ENCODE peak calls at places on chromosomes 5 and 9, in four cellular contexts. One of them, this sample, is unnamed.

GRCh38 chr9:136253246-136254130 is 7.9 kb upstream of the QSOX2 start:
- DNase-seq in CD4-positive, CD25-positive, alpha-beta regulatory T cell: no peak
- DNase-seq in pancreas: no peak
- DNase-seq in IMR-90: no peak
- DNase-seq in this sample: peak

GRCh38 chr5:157828949-157829639 is 29.9 kb downstream of the CLINT1 start:
- DNase-seq in CD4-positive, CD25-positive, alpha-beta regulatory T cell: no peak
- DNase-seq in pancreas: no peak
- DNase-seq in IMR-90: no peak
- DNase-seq in this sample: peak

GRCh38 chr5:138096997-138097828 is 13.4 kb downstream of the WNT8A start:
- DNase-seq in IMR-90: no peak
- DNase-seq in CD4-positive, CD25-positive, alpha-beta regulatory T cell: no peak
- DNase-seq in pancreas: no peak
- DNase-seq in this sample: no peak

GRCh38 chr9:123784513-123784912 is 145.4 kb downstream of the DENND1A start:
- DNase-seq in IMR-90: peak
- DNase-seq in pancreas: no peak
- DNase-seq in CD4-positive, CD25-positive, alpha-beta regulatory T cell: no peak
- DNase-seq in this sample: no peak

GRCh38 chr5:170650850-170651249 is 132.7 kb upstream of the GABRP start:
- DNase-seq in IMR-90: no peak
- DNase-seq in pancreas: no peak
- DNase-seq in CD4-positive, CD25-positive, alpha-beta regulatory T cell: no peak
- DNase-seq in this sample: no peak

GRCh38 chr5:112419596-112420110 is 576 bp upstream of the EPB41L4A start:
- DNase-seq in IMR-90: no peak
- DNase-seq in CD4-positive, CD25-positive, alpha-beta regulatory T cell: no peak
- DNase-seq in pancreas: peak
- DNase-seq in this sample: no peak

GRCh38 chr5:1440098-1440493 is 5.1 kb downstream of the SLC6A3 start:
- DNase-seq in pancreas: no peak
- DNase-seq in IMR-90: no peak
- DNase-seq in CD4-positive, CD25-positive, alpha-beta regulatory T cell: no peak
- DNase-seq in this sample: no peak

GRCh38 chr9:115416299-115416698 is 298.3 kb upstream of the TNC start:
- DNase-seq in pancreas: no peak
- DNase-seq in IMR-90: no peak
- DNase-seq in CD4-positive, CD25-positive, alpha-beta regulatory T cell: no peak
- DNase-seq in this sample: no peak

GRCh38 chr5:154288145-154288544 is 97.6 kb downstream of the GALNT10 start:
- DNase-seq in IMR-90: peak
- DNase-seq in pancreas: no peak
- DNase-seq in CD4-positive, CD25-positive, alpha-beta regulatory T cell: no peak
- DNase-seq in this sample: no peak

GRCh38 chr5:68953885-68954617 is 139.8 kb upstream of the SLC30A5 start:
- DNase-seq in IMR-90: no peak
- DNase-seq in pancreas: no peak
- DNase-seq in CD4-positive, CD25-positive, alpha-beta regulatory T cell: no peak
- DNase-seq in this sample: no peak

GRCh38 chr5:55308254-55308836 is 556 bp downstream of the MTREX start:
- DNase-seq in pancreas: no peak
- DNase-seq in CD4-positive, CD25-positive, alpha-beta regulatory T cell: peak
- DNase-seq in IMR-90: peak
- DNase-seq in this sample: peak

GRCh38 chr5:116626272-116626723 is 51.7 kb upstream of the SEMA6A start:
- DNase-seq in pancreas: peak
- DNase-seq in IMR-90: peak
- DNase-seq in CD4-positive, CD25-positive, alpha-beta regulatory T cell: no peak
- DNase-seq in this sample: no peak

GRCh38 chr5:33102551-33102950 is 338.2 kb upstream of the TARS1 start:
- DNase-seq in pancreas: no peak
- DNase-seq in IMR-90: peak
- DNase-seq in CD4-positive, CD25-positive, alpha-beta regulatory T cell: no peak
- DNase-seq in this sample: no peak

GRCh38 chr5:172530835-172531703 is 76.7 kb upstream of the SH3PXD2B start:
- DNase-seq in CD4-positive, CD25-positive, alpha-beta regulatory T cell: no peak
- DNase-seq in IMR-90: no peak
- DNase-seq in pancreas: no peak
- DNase-seq in this sample: no peak

GRCh38 chr5:181220178-181220515 is 2.9 kb upstream of the TRIM41 start:
- DNase-seq in CD4-positive, CD25-positive, alpha-beta regulatory T cell: no peak
- DNase-seq in pancreas: no peak
- DNase-seq in IMR-90: no peak
- DNase-seq in this sample: no peak

GRCh38 chr9:88533951-88534455 is 975 bp upstream of the NXNL2 start:
- DNase-seq in IMR-90: peak
- DNase-seq in pancreas: peak
- DNase-seq in CD4-positive, CD25-positive, alpha-beta regulatory T cell: no peak
- DNase-seq in this sample: no peak

GRCh38 chr5:76763136-76763535 is 47.2 kb downstream of the F2R start:
- DNase-seq in IMR-90: no peak
- DNase-seq in CD4-positive, CD25-positive, alpha-beta regulatory T cell: no peak
- DNase-seq in pancreas: no peak
- DNase-seq in this sample: no peak

GRCh38 chr9:109986423-109987055 is 206.5 kb downstream of the PALM2AKAP2 start:
- DNase-seq in CD4-positive, CD25-positive, alpha-beta regulatory T cell: no peak
- DNase-seq in IMR-90: peak
- DNase-seq in pancreas: no peak
- DNase-seq in this sample: no peak

GRCh38 chr5:177112589-177113220 is 20.9 kb upstream of the NSD1 start:
- DNase-seq in IMR-90: no peak
- DNase-seq in CD4-positive, CD25-positive, alpha-beta regulatory T cell: no peak
- DNase-seq in pancreas: no peak
- DNase-seq in this sample: no peak

GRCh38 chr5:168651654-168652053 is 72.5 kb upstream of the PANK3 start:
- DNase-seq in IMR-90: peak
- DNase-seq in CD4-positive, CD25-positive, alpha-beta regulatory T cell: no peak
- DNase-seq in pancreas: no peak
- DNase-seq in this sample: no peak

GRCh38 chr9:127540664-127541041 is 71.4 kb upstream of the STXBP1 start:
- DNase-seq in IMR-90: no peak
- DNase-seq in CD4-positive, CD25-positive, alpha-beta regulatory T cell: no peak
- DNase-seq in pancreas: no peak
- DNase-seq in this sample: no peak

GRCh38 chr5:150497274-150497988 is 10.5 kb upstream of the NDST1 start:
- DNase-seq in IMR-90: peak
- DNase-seq in CD4-positive, CD25-positive, alpha-beta regulatory T cell: no peak
- DNase-seq in pancreas: no peak
- DNase-seq in this sample: no peak

GRCh38 chr5:73544429-73545402 is 20.7 kb downstream of the ANKRA2 start:
- DNase-seq in pancreas: no peak
- DNase-seq in IMR-90: no peak
- DNase-seq in CD4-positive, CD25-positive, alpha-beta regulatory T cell: no peak
- DNase-seq in this sample: no peak

GRCh38 chr5:72677447-72677846 is 139.0 kb upstream of the TNPO1 start:
- DNase-seq in pancreas: no peak
- DNase-seq in CD4-positive, CD25-positive, alpha-beta regulatory T cell: no peak
- DNase-seq in IMR-90: no peak
- DNase-seq in this sample: no peak

GRCh38 chr9:83266618-83267543 is 203.9 kb upstream of the RASEF start:
- DNase-seq in pancreas: no peak
- DNase-seq in IMR-90: no peak
- DNase-seq in CD4-positive, CD25-positive, alpha-beta regulatory T cell: no peak
- DNase-seq in this sample: no peak
- H3K27ac ChIP-seq in pancreas: no peak
- H3K27ac ChIP-seq in IMR-90: no peak
- H3K27ac ChIP-seq in CD4-positive, CD25-positive, alpha-beta regulatory T cell: no peak
- H3K27ac ChIP-seq in this sample: no peak

GRCh38 chr9:105447386-105447813 is 434 bp upstream of the FSD1L start:
- DNase-seq in pancreas: no peak
- DNase-seq in CD4-positive, CD25-positive, alpha-beta regulatory T cell: no peak
- DNase-seq in IMR-90: no peak
- DNase-seq in this sample: no peak
- H3K27ac ChIP-seq in pancreas: no peak
- H3K27ac ChIP-seq in CD4-positive, CD25-positive, alpha-beta regulatory T cell: no peak
- H3K27ac ChIP-seq in IMR-90: peak
- H3K27ac ChIP-seq in this sample: no peak

GRCh38 chr5:121887727-121888126 is 36.0 kb downstream of the FTMT start:
- DNase-seq in CD4-positive, CD25-positive, alpha-beta regulatory T cell: no peak
- DNase-seq in pancreas: no peak
- DNase-seq in IMR-90: no peak
- DNase-seq in this sample: no peak

GRCh38 chr5:121890297-121890858 is 38.7 kb downstream of the FTMT start:
- DNase-seq in IMR-90: no peak
- DNase-seq in pancreas: no peak
- DNase-seq in CD4-positive, CD25-positive, alpha-beta regulatory T cell: no peak
- DNase-seq in this sample: no peak

DNA sequence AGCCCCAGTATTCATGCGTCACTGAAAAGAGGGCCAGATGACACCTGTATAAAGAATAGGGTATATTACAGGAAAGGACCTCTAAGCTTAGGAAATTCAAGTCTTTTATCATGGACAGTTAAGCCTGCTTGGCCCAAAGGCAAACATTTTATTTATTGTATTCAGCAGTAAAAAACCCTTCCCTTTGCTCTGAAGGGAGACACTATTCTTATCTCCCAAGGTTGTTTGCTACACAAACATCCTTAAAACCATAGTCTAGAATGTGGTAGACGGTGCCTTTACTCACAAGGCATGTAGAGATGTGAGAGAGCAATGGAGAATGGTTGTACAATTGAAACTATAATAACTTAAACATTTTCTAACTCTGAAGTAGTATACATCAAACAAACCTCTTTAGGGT is 33.9 kb downstream of the FTMT start:
- DNase-seq in IMR-90: no peak
- DNase-seq in CD4-positive, CD25-positive, alpha-beta regulatory T cell: no peak
- DNase-seq in pancreas: no peak
- DNase-seq in this sample: no peak
- H3K27ac ChIP-seq in IMR-90: no peak
- H3K27ac ChIP-seq in CD4-positive, CD25-positive, alpha-beta regulatory T cell: no peak
- H3K27ac ChIP-seq in pancreas: no peak
- H3K27ac ChIP-seq in this sample: no peak

GRCh38 chr5:143354025-143354424 is 49.5 kb downstream of the NR3C1 start:
- DNase-seq in CD4-positive, CD25-positive, alpha-beta regulatory T cell: no peak
- DNase-seq in pancreas: no peak
- DNase-seq in IMR-90: no peak
- DNase-seq in this sample: no peak
- H3K27ac ChIP-seq in CD4-positive, CD25-positive, alpha-beta regulatory T cell: peak
- H3K27ac ChIP-seq in pancreas: no peak
- H3K27ac ChIP-seq in IMR-90: no peak
- H3K27ac ChIP-seq in this sample: peak

DNA sequence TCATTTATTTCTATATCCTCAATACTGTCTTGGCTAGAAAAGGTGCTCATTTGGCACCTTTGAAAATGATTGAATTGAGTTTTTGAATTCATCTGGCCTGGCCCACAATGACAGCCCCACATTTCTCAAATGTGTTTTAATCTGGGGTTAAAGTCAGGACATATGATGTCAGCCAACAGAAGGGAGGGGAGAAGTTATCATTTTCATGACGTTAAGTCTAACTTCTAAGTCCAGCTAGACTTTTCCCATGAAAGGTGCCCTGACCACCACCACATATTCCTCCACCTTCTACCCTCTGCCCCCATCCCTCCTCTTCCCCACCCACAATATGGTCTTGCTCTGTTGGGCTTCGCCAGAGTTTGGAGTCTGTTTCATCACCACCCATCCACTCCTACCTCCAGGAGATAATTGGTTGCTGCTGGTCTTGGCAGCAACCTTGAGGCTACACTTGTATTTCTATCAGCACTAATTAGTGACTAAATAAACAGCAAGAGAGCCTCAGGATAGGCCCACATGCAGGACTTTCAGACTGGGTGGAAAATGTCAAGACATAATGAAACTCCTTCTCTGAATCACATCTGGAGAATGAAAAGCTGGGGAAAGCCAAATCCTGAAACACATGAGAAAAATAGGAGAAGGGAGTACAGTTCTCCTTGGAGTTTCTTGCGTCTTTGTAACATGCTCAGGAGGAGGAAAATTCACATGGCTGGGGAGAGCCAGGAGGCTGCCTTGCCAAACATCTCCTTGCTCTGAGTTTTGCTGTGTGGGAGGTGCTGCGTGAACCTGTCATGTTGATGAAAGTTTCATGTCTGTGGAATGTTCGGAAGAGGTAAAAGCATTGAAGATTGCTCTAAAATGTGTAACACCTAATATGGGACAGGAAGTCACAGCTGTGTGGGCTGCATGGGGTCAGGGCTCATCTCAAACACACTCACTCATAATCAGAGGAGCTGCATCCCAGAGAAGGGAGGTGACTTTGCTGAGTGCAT is 544.7 kb upstream of the KLF4 start:
- DNase-seq in IMR-90: peak
- DNase-seq in pancreas: no peak
- DNase-seq in CD4-positive, CD25-positive, alpha-beta regulatory T cell: no peak
- DNase-seq in this sample: no peak
- H3K27ac ChIP-seq in IMR-90: peak
- H3K27ac ChIP-seq in pancreas: no peak
- H3K27ac ChIP-seq in CD4-positive, CD25-positive, alpha-beta regulatory T cell: no peak
- H3K27ac ChIP-seq in this sample: no peak

GRCh38 chr5:52839285-52839684 is 51.6 kb downstream of the ITGA1 start:
- DNase-seq in CD4-positive, CD25-positive, alpha-beta regulatory T cell: no peak
- DNase-seq in IMR-90: no peak
- DNase-seq in pancreas: no peak
- DNase-seq in this sample: no peak

GRCh38 chr5:52840286-52841050 is 52.8 kb downstream of the ITGA1 start:
- DNase-seq in pancreas: no peak
- DNase-seq in IMR-90: peak
- DNase-seq in CD4-positive, CD25-positive, alpha-beta regulatory T cell: no peak
- DNase-seq in this sample: no peak

GRCh38 chr5:52838306-52839015 is 50.7 kb downstream of the ITGA1 start:
- DNase-seq in pancreas: no peak
- DNase-seq in CD4-positive, CD25-positive, alpha-beta regulatory T cell: no peak
- DNase-seq in IMR-90: peak
- DNase-seq in this sample: no peak

GRCh38 chr5:52842111-52842510 is 54.4 kb downstream of the ITGA1 start:
- DNase-seq in pancreas: no peak
- DNase-seq in CD4-positive, CD25-positive, alpha-beta regulatory T cell: no peak
- DNase-seq in IMR-90: no peak
- DNase-seq in this sample: no peak

DNA sequence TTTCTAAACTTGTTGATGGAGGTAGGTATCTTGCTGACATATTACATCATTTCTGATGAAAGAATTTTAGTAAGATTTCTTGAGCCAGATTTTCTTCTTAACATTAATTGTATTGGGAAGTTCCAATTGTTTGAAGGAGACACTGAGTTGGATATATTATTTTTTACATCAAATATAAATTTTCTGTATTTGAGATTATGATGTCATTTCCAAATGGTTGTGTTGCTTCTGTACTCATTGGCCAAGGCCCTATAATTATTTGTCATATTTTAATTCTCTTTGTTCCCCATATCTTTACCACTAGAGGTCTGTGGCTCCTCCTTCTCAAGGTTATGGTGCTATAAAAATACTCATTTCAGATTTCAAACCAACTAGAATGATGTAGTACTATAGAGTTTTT is 53.4 kb downstream of the ITGA1 start:
- DNase-seq in IMR-90: no peak
- DNase-seq in pancreas: no peak
- DNase-seq in CD4-positive, CD25-positive, alpha-beta regulatory T cell: no peak
- DNase-seq in this sample: no peak
- H3K27ac ChIP-seq in IMR-90: peak
- H3K27ac ChIP-seq in pancreas: no peak
- H3K27ac ChIP-seq in CD4-positive, CD25-positive, alpha-beta regulatory T cell: no peak
- H3K27ac ChIP-seq in this sample: no peak

This sample was measured in Karpas-422.